ENCODE peak calls at places on chromosome 4, in six cellular contexts. N is anterior cingulate cortex, P is HT-29, T is AG10803, Y is osteoblast, R is H1. K is an unnamed sample.

GRCh38 chr4:143241892-143242291 is 57.2 kb downstream of the USP38 start:
- DNase-seq in N (no peak), T (no peak), R (no peak), Y (no peak), P (no peak), K (no peak)

GRCh38 chr4:1410491-1411325 is 4.5 kb upstream of the NKX1-1 start:
- DNase-seq in R (peak; percentile 47), P (no peak), Y (peak; percentile 99), T (peak; percentile 7), N (no peak), K (no peak)

GRCh38 chr4:57231781-57232180 is 121.6 kb upstream of the IGFBP7 start:
- DNase-seq in P (no peak), Y (no peak), R (no peak), T (no peak), N (no peak), K (no peak)

GRCh38 chr4:142534994-142535393 is 311.1 kb downstream of the INPP4B start:
- DNase-seq in R (no peak), N (no peak), P (no peak), T (no peak), Y (no peak), K (no peak)

GRCh38 chr4:33494150-33494549 is 2750.2 kb downstream of the ARAP2 start:
- DNase-seq in P (no peak), R (no peak), T (no peak), Y (no peak), N (no peak), K (no peak)

GRCh38 chr4:23789765-23790164 is 100.1 kb downstream of the PPARGC1A start:
- DNase-seq in T (peak; percentile 87), P (no peak), N (no peak), R (no peak), Y (peak; percentile 19), K (no peak)

GRCh38 chr4:110347805-110348204 is 128.2 kb upstream of the ENPEP start:
- DNase-seq in T (no peak), Y (no peak), R (no peak), P (no peak), N (no peak), K (no peak)

GRCh38 chr4:143381171-143382118 is 44.8 kb downstream of the GAB1 start:
- DNase-seq in Y (no peak), P (peak; percentile 77), R (no peak), T (peak; percentile 80), N (peak; percentile 12), K (peak; percentile 68)

GRCh38 chr4:624705-625590 is at the start of gene PDE6B:
- DNase-seq in T (no peak), N (no peak), Y (peak; percentile 72), P (no peak), R (no peak), K (no peak)

GRCh38 chr4:123892997-123893745 is 496.6 kb downstream of the SPRY1 start:
- DNase-seq in N (no peak), Y (no peak), T (peak; percentile 65), P (peak; percentile 50), R (no peak), K (no peak)

GRCh38 chr4:108529984-108530901 is 90.1 kb upstream of the RPL34 start:
- DNase-seq in N (no peak), P (no peak), Y (no peak), R (no peak), T (no peak), K (no peak)

GRCh38 chr4:14984452-14984851 is 17.8 kb upstream of the CPEB2 start:
- DNase-seq in Y (no peak), R (no peak), N (no peak), T (no peak), P (no peak), K (no peak)

GRCh38 chr4:1668488-1668840 is 15.6 kb downstream of the FAM53A start:
- DNase-seq in R (no peak), N (no peak), P (no peak), Y (no peak), T (no peak), K (no peak)

GRCh38 chr4:97938141-97938540 is 205.1 kb downstream of the STPG2 start:
- DNase-seq in N (no peak), T (no peak), R (no peak), P (no peak), Y (no peak), K (no peak)

GRCh38 chr4:24842356-24842755 is 47.0 kb downstream of the SOD3 start:
- DNase-seq in P (no peak), N (no peak), T (no peak), Y (no peak), R (no peak), K (no peak)

GRCh38 chr4:20433101-20433705 is 181.5 kb downstream of the SLIT2 start:
- DNase-seq in R (no peak), Y (no peak), N (no peak), P (peak; percentile 66), T (no peak), K (peak; percentile 94)

GRCh38 chr4:119525005-119525749 is 103.4 kb downstream of the PDE5A start:
- DNase-seq in N (no peak), R (no peak), T (peak; percentile 82), P (no peak), Y (peak; percentile 78), K (no peak)

GRCh38 chr4:78704981-78705757 is 71.0 kb upstream of the BMP2K start:
- DNase-seq in N (no peak), T (peak; percentile 51), R (no peak), P (peak; percentile 61), Y (peak; percentile 75), K (peak; percentile 87)

GRCh38 chr4:26330186-26330787 is 9.5 kb downstream of the RBPJ start:
- DNase-seq in R (no peak), N (no peak), Y (peak; percentile 68), P (peak; percentile 72), T (peak; percentile 65), K (peak; percentile 69)

K was measured in small intestine.